ENCODE peak calls at places on chromosome 22, in seven cellular contexts. A is NB4, N is A549, P is mammary epithelial cell, Y is AG09309, S is heart right ventricle, M is osteocyte. L is an unnamed sample.

GRCh38 chr22:23035557-23036277 is 34.6 kb upstream of the GNAZ start:
- DNase-seq in A (no peak), N (no peak), P (no peak), Y (no peak), S (no peak), M (no peak), L (no peak)

GRCh38 chr22:45775569-45776312 is 104.1 kb downstream of the ATXN10 start:
- DNase-seq in A (no peak), N (no peak), P (no peak), Y (no peak), S (no peak), M (no peak), L (no peak)

GRCh38 chr22:19062139-19062789 is 59.9 kb downstream of the DGCR2 start:
- DNase-seq in A (no peak), N (no peak), P (no peak), Y (no peak), S (no peak), M (peak), L (no peak)

GRCh38 chr22:44243761-44244160 is 63.0 kb downstream of the PARVG start:
- DNase-seq in A (no peak), N (no peak), P (no peak), Y (no peak), S (no peak), M (peak), L (no peak)

GRCh38 chr22:17257578-17257977 is 38.3 kb upstream of the ADA2 start:
- DNase-seq in A (no peak), N (no peak), P (no peak), Y (no peak), S (no peak), M (no peak), L (no peak)

GRCh38 chr22:26568207-26568706 is 21.7 kb downstream of the TPST2 start:
- DNase-seq in A (peak), N (no peak), P (peak), Y (no peak), S (no peak), M (no peak), L (peak)

GRCh38 chr22:29256606-29257325 is 11.0 kb downstream of the RHBDD3 start:
- DNase-seq in A (no peak), N (no peak), P (no peak), Y (no peak), S (no peak), M (peak), L (no peak)

GRCh38 chr22:43467171-43467570 is 55.4 kb downstream of the MPPED1 start:
- DNase-seq in A (no peak), N (no peak), P (no peak), Y (no peak), S (no peak), M (no peak), L (no peak)

GRCh38 chr22:45254789-45255261 is 14.1 kb upstream of the KIAA0930 start:
- DNase-seq in A (no peak), N (no peak), P (no peak), Y (no peak), S (no peak), M (no peak), L (no peak)

GRCh38 chr22:28171135-28171534 is 252.1 kb upstream of the PITPNB start:
- DNase-seq in A (no peak), N (no peak), P (no peak), Y (no peak), S (no peak), M (no peak), L (no peak)

GRCh38 chr22:46069518-46070214 is 80.7 kb upstream of the PPARA start:
- DNase-seq in A (peak), N (no peak), P (peak), Y (peak), S (peak), M (no peak), L (no peak)

GRCh38 chr22:45493286-45493771 is 9.4 kb upstream of the FBLN1 start:
- DNase-seq in A (no peak), N (no peak), P (no peak), Y (no peak), S (no peak), M (no peak), L (no peak)

GRCh38 chr22:45164217-45165123 is 745 bp downstream of the NUP50 start:
- DNase-seq in A (peak), N (peak), P (peak), Y (no peak), S (peak), M (no peak), L (peak)

GRCh38 chr22:45071618-45072017 is 61.8 kb upstream of the PHF21B start:
- DNase-seq in A (no peak), N (no peak), P (no peak), Y (no peak), S (no peak), M (no peak), L (no peak)

GRCh38 chr22:39133871-39134270 is 18.6 kb downstream of the CBX7 start:
- DNase-seq in A (no peak), N (no peak), P (no peak), Y (no peak), S (no peak), M (peak), L (no peak)

GRCh38 chr22:42932857-42933782 is 76.0 kb upstream of the ARFGAP3 start:
- DNase-seq in A (peak), N (no peak), P (no peak), Y (no peak), S (peak), M (no peak), L (no peak)

GRCh38 chr22:49936973-49937757 is 18.7 kb downstream of the CRELD2 start:
- DNase-seq in A (no peak), N (no peak), P (no peak), Y (no peak), S (peak), M (no peak), L (no peak)

GRCh38 chr22:30247974-30248373 is 1.4 kb upstream of the LIF start:
- DNase-seq in A (no peak), N (no peak), P (peak), Y (no peak), S (no peak), M (no peak), L (no peak)

GRCh38 chr22:28442951-28443876 is 236.4 kb downstream of the TTC28 start:
- DNase-seq in A (peak), N (no peak), P (peak), Y (no peak), S (peak), M (no peak), L (peak)

GRCh38 chr22:20866716-20867115 is 7.9 kb downstream of the SNAP29 start:
- DNase-seq in A (no peak), N (no peak), P (no peak), Y (no peak), S (no peak), M (no peak), L (no peak)

GRCh38 chr22:17779286-17780115 is 5.2 kb upstream of the BID start:
- DNase-seq in A (no peak), N (no peak), P (no peak), Y (no peak), S (no peak), M (no peak), L (no peak)

GRCh38 chr22:42711895-42712837 is 8.5 kb downstream of the A4GALT start:
- DNase-seq in A (no peak), N (no peak), P (no peak), Y (no peak), S (no peak), M (no peak), L (no peak)

GRCh38 chr22:46241397-46242007 is 8.6 kb downstream of the CDPF1 start:
- DNase-seq in A (no peak), N (no peak), P (no peak), Y (no peak), S (peak), M (no peak), L (no peak)

GRCh38 chr22:32644252-32645100 is 157.0 kb upstream of the TIMP3 start:
- DNase-seq in A (no peak), N (no peak), P (peak), Y (no peak), S (peak), M (no peak), L (peak)

GRCh38 chr22:44102856-44103255 is 77.9 kb upstream of the PARVG start:
- DNase-seq in A (no peak), N (no peak), P (no peak), Y (no peak), S (no peak), M (no peak), L (no peak)

GRCh38 chr22:22684605-22685561 is 40.5 kb downstream of the GGTLC2 start:
- DNase-seq in A (peak), N (no peak), P (no peak), Y (peak), S (no peak), M (no peak), L (peak)

DNA sequence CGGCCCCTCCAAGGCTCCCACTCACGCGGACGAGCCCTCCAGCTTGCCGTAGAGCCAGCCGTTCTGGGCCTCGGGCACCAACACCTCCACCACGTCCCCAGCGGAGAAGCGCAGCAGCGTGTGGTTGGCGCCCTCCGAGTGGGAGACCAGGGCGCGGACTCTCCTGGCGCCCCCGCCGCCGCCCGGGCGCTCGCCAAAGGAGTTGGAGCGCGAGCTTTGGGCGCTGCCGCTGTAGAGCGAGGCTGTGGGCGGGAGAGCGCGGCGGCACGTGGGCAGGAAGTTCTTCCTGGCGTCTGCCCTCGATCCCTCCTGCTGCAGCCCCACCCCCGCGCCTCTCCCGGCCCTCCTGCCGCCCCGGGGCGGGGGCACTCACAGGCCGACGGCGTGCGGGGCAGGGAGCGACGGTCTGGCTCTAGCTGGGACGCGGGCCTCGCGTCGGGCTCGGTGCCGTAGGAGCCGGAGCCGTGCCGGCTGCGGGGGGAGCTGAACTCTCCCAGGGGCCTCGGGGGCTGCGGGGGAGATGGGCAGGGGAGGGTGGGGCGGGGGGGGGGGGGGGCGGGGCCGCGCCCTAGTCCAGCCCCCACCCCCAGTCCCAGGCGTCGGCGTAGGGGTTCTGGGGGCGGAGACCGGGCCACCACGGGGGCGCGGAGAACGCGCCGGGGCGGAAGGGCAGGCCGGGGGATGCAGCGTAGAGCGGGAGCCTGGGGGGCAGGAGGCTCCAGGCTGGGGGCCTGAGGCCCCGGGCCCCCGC is 4.9 kb upstream of the SLC16A8 start:
- DNase-seq in A (no peak), N (no peak), P (peak), Y (no peak), S (no peak), M (no peak), L (no peak)
- TF ChIP-seq CTCF in A (no peak), N (no peak), P (no peak), Y (no peak), S (no peak), M (no peak), L (no peak)

DNA sequence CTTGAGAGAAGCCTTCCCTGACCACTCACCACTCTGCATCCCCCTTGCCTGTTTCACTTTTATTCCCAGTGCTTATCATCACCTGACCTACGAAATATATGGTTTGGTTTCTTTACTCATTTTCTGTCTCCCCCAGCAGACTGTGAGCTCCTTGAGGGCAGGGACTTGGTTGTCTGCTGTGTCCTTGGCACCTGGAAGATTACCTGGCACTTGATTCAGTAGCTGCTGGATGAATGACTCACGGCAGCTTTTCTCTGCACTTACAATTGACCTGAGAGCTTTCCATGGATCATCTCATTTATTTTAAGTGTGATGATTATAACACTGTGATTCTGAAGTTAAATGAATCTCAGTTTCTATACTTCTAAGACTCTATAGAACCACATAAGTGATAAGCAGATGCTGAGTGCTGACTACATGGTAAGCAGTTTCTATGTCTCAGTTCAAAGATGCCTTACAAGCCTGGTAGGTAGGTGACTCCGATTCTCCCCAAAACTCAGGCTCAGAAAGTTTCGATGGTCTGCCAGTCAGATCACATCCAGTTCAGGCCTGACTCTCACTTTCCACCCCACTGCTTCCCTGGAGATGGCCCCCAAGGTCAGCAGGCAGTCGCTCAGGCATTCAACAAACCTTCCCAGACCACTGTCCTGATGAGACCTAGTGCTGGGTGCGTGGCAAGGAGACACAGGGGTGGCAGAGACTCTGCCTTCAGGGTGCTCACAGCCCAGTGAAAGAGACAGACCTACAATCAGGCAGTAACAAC is 11.6 kb downstream of the IL2RB start:
- DNase-seq in A (no peak), N (no peak), P (no peak), Y (no peak), S (no peak), M (no peak), L (no peak)
- TF ChIP-seq CTCF in A (no peak), N (no peak), P (no peak), Y (no peak), S (no peak), M (no peak), L (no peak)

GRCh38 chr22:38106814-38107578 is 3.5 kb downstream of the BAIAP2L2 start:
- DNase-seq in A (no peak), N (no peak), P (no peak), Y (no peak), S (no peak), M (no peak), L (no peak)

GRCh38 chr22:38107692-38108515 is 2.6 kb downstream of the BAIAP2L2 start:
- DNase-seq in A (no peak), N (peak), P (no peak), Y (no peak), S (no peak), M (no peak), L (no peak)

GRCh38 chr22:38103641-38104040 is 6.8 kb downstream of the BAIAP2L2 start:
- DNase-seq in A (no peak), N (no peak), P (no peak), Y (no peak), S (no peak), M (no peak), L (no peak)

GRCh38 chr22:38108561-38109319 is 1.7 kb downstream of the BAIAP2L2 start:
- DNase-seq in A (no peak), N (no peak), P (no peak), Y (no peak), S (no peak), M (no peak), L (no peak)

GRCh38 chr22:38104084-38104483 is 6.4 kb downstream of the BAIAP2L2 start:
- DNase-seq in A (peak), N (peak), P (no peak), Y (no peak), S (no peak), M (no peak), L (no peak)
- TF ChIP-seq CTCF in A (peak), N (no peak), P (no peak), Y (peak), S (peak), M (peak), L (no peak)

DNA sequence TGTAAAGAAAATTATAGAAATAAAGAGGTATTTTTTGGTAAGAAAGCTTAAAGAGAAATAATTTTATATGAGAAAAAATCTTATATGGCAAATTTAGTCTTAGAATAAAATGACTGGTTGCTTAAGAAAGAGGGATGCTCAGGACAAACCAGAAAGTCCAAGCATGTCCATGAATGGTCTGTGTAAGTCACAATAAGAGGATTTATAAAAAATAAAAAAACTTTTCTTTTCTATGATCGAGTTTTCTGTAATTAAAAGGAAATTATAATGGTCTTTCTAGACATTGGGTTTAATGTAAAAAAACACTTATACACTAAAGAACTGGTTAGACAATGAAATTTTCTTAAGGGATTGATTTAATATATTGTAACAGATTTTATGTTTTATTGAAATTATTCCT is 819.6 kb downstream of the TBC1D22A start:
- DNase-seq in A (no peak), N (no peak), P (no peak), Y (no peak), S (no peak), M (no peak), L (no peak)
- TF ChIP-seq CTCF in A (no peak), N (no peak), P (no peak), Y (no peak), S (no peak), M (no peak), L (no peak)

GRCh38 chr22:36884314-36885158 is 23.7 kb downstream of the NCF4 start:
- DNase-seq in A (no peak), N (no peak), P (no peak), Y (no peak), S (no peak), M (no peak), L (no peak)
- TF ChIP-seq CTCF in A (no peak), N (no peak), P (no peak), Y (no peak), S (no peak), M (no peak), L (no peak)

DNA sequence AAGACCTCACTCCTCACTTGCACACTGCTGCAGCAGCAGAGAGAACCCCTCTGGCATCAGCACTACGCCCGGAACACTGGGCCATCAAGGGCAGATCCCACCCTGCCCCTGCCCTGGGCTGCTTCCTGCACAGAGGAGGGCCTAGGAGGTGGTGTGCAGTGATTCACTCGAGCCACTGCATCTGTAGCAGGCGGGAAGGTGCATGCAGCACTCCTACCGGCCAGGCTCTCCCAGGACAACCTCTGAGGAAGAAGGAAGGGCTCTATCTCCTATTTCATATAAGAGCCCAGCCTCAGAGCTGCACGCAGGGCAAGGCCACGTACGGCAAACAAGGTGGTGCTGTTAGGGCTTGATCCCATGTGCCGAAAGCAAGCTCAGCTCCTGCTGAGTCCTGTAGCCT is 14.2 kb downstream of the RANGAP1 start:
- DNase-seq in A (no peak), N (no peak), P (no peak), Y (no peak), S (no peak), M (no peak), L (no peak)
- TF ChIP-seq CTCF in A (no peak), N (no peak), P (peak), Y (no peak), S (no peak), M (no peak), L (no peak)